ENCODE peak calls at places on chromosomes 4 and X, in nine cellular contexts. P, L, X, C, E, K, H, I and Y are unnamed samples. For H3K9me3, the result is how much of the 10 kb centered on the place peaks cover.

GRCh38 chrX:63664083-63664482 is 120.9 kb downstream of the ARHGEF9 start:
- DNase-seq in P (no peak), L (no peak), X (no peak), C (no peak), E (no peak), K (no peak), H (no peak), I (peak), Y (no peak)

GRCh38 chrX:20300822-20301221 is 34.1 kb upstream of the RPS6KA3 start:
- DNase-seq in P (no peak), L (no peak), X (no peak), C (no peak), E (no peak), K (no peak), H (no peak), I (no peak), Y (no peak)

GRCh38 chrX:66110112-66110511 is 53.9 kb upstream of the HEPH start:
- DNase-seq in P (no peak), L (no peak), X (peak), C (no peak), E (no peak), K (no peak), H (no peak), I (no peak), Y (no peak)

GRCh38 chr4:17623451-17624001 is 9.1 kb downstream of the MED28 start:
- DNase-seq in P (no peak), L (no peak), X (no peak), C (no peak), E (no peak), K (no peak), H (no peak), I (no peak), Y (no peak)

GRCh38 chr4:140372607-140373327 is 679 bp upstream of the SCOC start:
- DNase-seq in P (no peak), L (no peak), X (peak), C (no peak), E (no peak), K (no peak), H (no peak), I (no peak), Y (peak)

GRCh38 chrX:45385767-45386166 is 185.1 kb upstream of the DIPK2B start:
- DNase-seq in P (no peak), L (no peak), X (no peak), C (no peak), E (no peak), K (no peak), H (no peak), I (no peak), Y (no peak)

GRCh38 chr4:124943145-124943889 is 230.8 kb upstream of the ANKRD50 start:
- DNase-seq in P (no peak), L (no peak), X (no peak), C (no peak), E (no peak), K (no peak), H (no peak), I (no peak), Y (no peak)

GRCh38 chr4:135927651-135928050 is 1604.6 kb downstream of the PCDH18 start:
- DNase-seq in P (no peak), L (no peak), X (no peak), C (no peak), E (no peak), K (no peak), H (no peak), I (no peak), Y (no peak)

GRCh38 chrX:9785252-9785943 is 831 bp upstream of the SHROOM2 start:
- DNase-seq in P (no peak), L (no peak), X (no peak), C (no peak), E (no peak), K (no peak), H (no peak), I (no peak), Y (no peak)

GRCh38 chr4:64824591-64824990 is 415.3 kb upstream of the TECRL start:
- DNase-seq in P (no peak), L (no peak), X (no peak), C (no peak), E (no peak), K (no peak), H (no peak), I (no peak), Y (no peak)

GRCh38 chrX:39653656-39654055 is 444.1 kb downstream of the BCOR start:
- DNase-seq in P (no peak), L (no peak), X (no peak), C (no peak), E (no peak), K (no peak), H (no peak), I (no peak), Y (no peak)

GRCh38 chr4:8410641-8411271 is 29.8 kb downstream of the ACOX3 start:
- DNase-seq in P (no peak), L (peak), X (peak), C (peak), E (peak), K (no peak), H (peak), I (peak), Y (peak)

GRCh38 chr4:126431049-126431448 is 1116.3 kb downstream of the FAT4 start:
- DNase-seq in P (no peak), L (no peak), X (no peak), C (no peak), E (no peak), K (no peak), H (no peak), I (no peak), Y (no peak)

DNA sequence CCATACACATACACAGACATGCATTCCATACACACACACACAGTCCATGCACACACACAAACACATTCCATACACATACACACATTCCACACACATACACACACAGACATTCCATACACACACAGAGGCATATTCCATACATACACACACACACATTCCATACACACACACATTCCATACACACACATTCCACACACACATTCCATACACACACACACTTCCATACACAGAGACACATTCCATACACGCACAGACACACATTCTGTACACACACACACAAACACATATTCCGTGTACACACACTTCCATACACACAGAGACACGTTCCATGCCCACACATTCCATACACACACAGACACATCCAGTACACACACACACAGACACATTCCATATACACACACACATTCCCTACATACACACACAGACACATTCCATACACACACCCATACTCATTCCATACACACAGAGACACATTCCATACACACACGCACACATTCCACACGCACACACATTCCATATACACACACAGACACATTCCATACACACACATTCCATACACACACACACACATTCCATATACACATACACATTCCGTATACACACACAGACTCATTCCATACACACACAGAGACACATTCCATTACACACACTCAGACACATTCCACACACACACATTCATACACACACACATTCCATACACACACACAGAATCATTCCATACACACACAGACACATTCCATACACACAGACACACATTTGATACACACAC is 15.0 kb downstream of the LINC00632 start:
- DNase-seq in P (no peak), L (no peak), X (no peak), C (no peak), E (no peak), K (no peak), H (no peak), I (no peak), Y (no peak)
- H3K9me3 ChIP-seq in P (under half), L (under half), X (under half), C (under half), E (under half), K (under half), H (under half), I (under half), Y (under half)

DNA sequence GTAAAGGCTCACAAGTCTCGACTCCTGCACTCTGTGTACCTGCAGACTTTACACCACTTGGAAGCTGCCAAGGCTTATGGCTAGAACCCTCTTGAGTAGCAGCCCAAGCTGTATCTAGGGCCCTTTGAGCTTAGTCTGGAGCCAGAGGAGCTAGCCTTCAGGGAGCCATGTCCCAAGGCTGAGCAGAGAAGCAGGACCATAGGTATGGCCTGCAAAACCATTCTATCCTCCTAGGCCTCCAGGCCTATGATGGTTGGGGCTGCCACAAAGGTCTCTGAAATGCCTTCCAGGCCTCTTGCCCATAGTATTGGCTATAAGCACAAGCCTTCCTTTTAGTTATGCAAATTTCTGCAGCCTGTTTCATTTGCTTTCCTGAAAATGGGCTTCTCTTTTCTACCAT is 380.7 kb upstream of the CPXCR1 start:
- DNase-seq in P (no peak), L (no peak), X (no peak), C (no peak), E (no peak), K (no peak), H (no peak), I (no peak), Y (no peak)
- H3K9me3 ChIP-seq in P (under half), L (under half), X (under half), C (under half), E (under half), K (under half), H (under half), I (under half), Y (under half)

DNA sequence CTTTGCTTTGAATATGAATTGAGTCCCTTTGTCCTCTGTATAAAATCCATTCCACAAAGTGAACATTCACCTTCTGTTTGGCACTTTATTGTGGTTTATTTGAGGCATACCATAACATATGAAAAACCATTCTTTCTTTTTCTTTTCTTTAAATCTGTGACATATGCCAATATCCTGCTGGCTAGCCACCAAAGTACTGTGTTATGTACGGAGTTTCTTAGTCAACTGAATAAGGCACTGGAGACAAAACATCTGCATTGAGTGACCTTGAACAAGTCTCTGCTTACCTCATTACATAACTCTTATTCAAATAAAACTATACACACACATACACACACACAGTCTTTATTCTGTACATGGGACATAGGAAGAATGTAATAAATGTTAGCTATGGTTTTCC is 872.8 kb downstream of the C4orf33 start:
- DNase-seq in P (no peak), L (no peak), X (no peak), C (no peak), E (no peak), K (no peak), H (no peak), I (no peak), Y (no peak)
- H3K9me3 ChIP-seq in P (under half), L (under half), X (under half), C (under half), E (under half), K (under half), H (under half), I (under half), Y (under half)

GRCh38 chr4:11730545-11730944 is 301.9 kb upstream of the HS3ST1 start:
- DNase-seq in P (no peak), L (no peak), X (no peak), C (no peak), E (no peak), K (no peak), H (no peak), I (no peak), Y (no peak)
- H3K9me3 ChIP-seq in P (under half), L (under half), X (under half), C (under half), E (under half), K (under half), H (under half), I (under half), Y (under half)